ENCODE peak calls at places on chromosomes 1 and 21, in ten cellular contexts. U, Y, Q, M, B, W, H, G, J and F are unnamed samples.

GRCh38 chr1:230026572-230026971 is 40.5 kb upstream of the GALNT2 start:
- DNase-seq in W (no peak), H (no peak), J (no peak), Q (no peak), G (no peak), M (no peak), U (no peak), B (no peak), Y (no peak), F (no peak)

GRCh38 chr1:179813626-179814351 is 63.8 kb downstream of the TOR1AIP2 start:
- DNase-seq in Q (no peak), B (no peak), G (no peak), J (no peak), W (no peak), M (no peak), Y (no peak), U (no peak), H (no peak), F (no peak)

GRCh38 chr1:39132505-39133339 is 71.8 kb upstream of the MACF1 start:
- DNase-seq in Y (no peak), H (no peak), G (no peak), J (peak; percentile 51), W (no peak), M (no peak), Q (peak; percentile 24), B (peak; percentile 22), U (no peak), F (peak; percentile 56)

GRCh38 chr1:92482404-92482664 is 4.4 kb downstream of the GFI1 start:
- DNase-seq in J (no peak), M (no peak), U (no peak), W (no peak), Q (no peak), Y (no peak), G (peak; percentile 19), H (no peak), B (no peak), F (no peak)

GRCh38 chr1:220894924-220895256 is 15.6 kb downstream of the HLX start:
- DNase-seq in J (no peak), M (no peak), B (no peak), W (no peak), U (no peak), G (no peak), Q (no peak), H (no peak), Y (no peak), F (no peak)

GRCh38 chr1:205319081-205320018 is 2.2 kb downstream of the NUAK2 start:
- DNase-seq in M (no peak), H (peak; percentile 75), B (no peak), Y (peak; percentile 18), J (no peak), Q (peak; percentile 60), U (no peak), G (no peak), W (no peak), F (no peak)

GRCh38 chr1:23556661-23557470 is 2.4 kb downstream of the ID3 start:
- DNase-seq in M (no peak), Y (no peak), H (no peak), W (no peak), G (no peak), Q (peak; percentile 84), U (no peak), B (peak; percentile 65), J (no peak), F (no peak)

GRCh38 chr1:81498370-81499184 is 302.2 kb upstream of the ADGRL2 start:
- DNase-seq in G (no peak), U (no peak), J (no peak), M (no peak), Q (no peak), W (no peak), B (no peak), H (no peak), Y (no peak), F (no peak)

GRCh38 chr1:155017946-155018316 is 15.3 kb downstream of the ZBTB7B start:
- DNase-seq in W (no peak), B (no peak), J (no peak), M (no peak), U (no peak), Y (no peak), Q (no peak), G (no peak), H (no peak), F (no peak)

GRCh38 chr1:240816472-240816871 is 204.5 kb upstream of the GREM2 start:
- DNase-seq in U (no peak), M (no peak), Q (no peak), J (no peak), H (no peak), G (no peak), W (no peak), B (no peak), Y (no peak), F (no peak)

GRCh38 chr21:42336065-42336464 is 14.7 kb downstream of the TFF2 start:
- DNase-seq in M (no peak), H (no peak), G (no peak), J (no peak), B (no peak), Y (no peak), Q (no peak), U (no peak), W (no peak), F (no peak)

GRCh38 chr1:225962440-225962975 is 21.5 kb upstream of the LEFTY2 start:
- DNase-seq in M (no peak), G (peak; percentile 71), B (peak; percentile 64), H (no peak), Y (peak; percentile 46), W (no peak), U (peak; percentile 76), J (peak; percentile 84), Q (no peak), F (no peak)

GRCh38 chr1:22702671-22703070 is 8.0 kb upstream of the EPHB2 start:
- DNase-seq in G (no peak), M (no peak), W (no peak), Q (no peak), J (no peak), B (no peak), U (no peak), Y (no peak), H (no peak), F (no peak)

GRCh38 chr21:37909936-37910335 is 6.3 kb downstream of the KCNJ6 start:
- DNase-seq in U (no peak), H (no peak), Y (no peak), J (no peak), B (no peak), G (no peak), Q (no peak), W (no peak), M (no peak), F (no peak)

GRCh38 chr1:65009176-65009575 is 42.8 kb upstream of the JAK1 start:
- DNase-seq in Q (no peak), W (no peak), M (no peak), Y (no peak), H (no peak), G (no peak), U (no peak), J (no peak), B (no peak), F (no peak)

GRCh38 chr1:178738780-178739179 is 13.7 kb downstream of the RALGPS2 start:
- DNase-seq in B (no peak), Q (no peak), Y (no peak), W (no peak), M (no peak), H (no peak), G (no peak), U (no peak), J (no peak), F (no peak)

GRCh38 chr1:15966081-15966955 is 9.6 kb downstream of the ZBTB17 start:
- DNase-seq in H (no peak), Y (peak; percentile 25), W (peak; percentile 78), G (peak; percentile 67), B (no peak), J (no peak), Q (peak; percentile 52), U (peak; percentile 75), M (peak; percentile 59), F (peak; percentile 76)

GRCh38 chr1:237672748-237673147 is 218.0 kb downstream of the ZP4 start:
- DNase-seq in J (no peak), B (no peak), W (no peak), G (no peak), M (no peak), H (no peak), Q (peak; percentile 34), Y (no peak), U (no peak), F (no peak)

GRCh38 chr1:5265416-5266075 is 611.1 kb downstream of the AJAP1 start:
- DNase-seq in Q (no peak), J (no peak), U (no peak), G (no peak), M (no peak), Y (no peak), H (no peak), W (no peak), B (no peak), F (no peak)